ENCODE peak calls at places on chromosomes 12 and 14, in six cellular contexts. E is astrocyte of the spinal cord, O is left lung, J is fibroblast of pulmonary artery, H is GM06990, Y is glutamatergic neuron. F is an unnamed sample.

GRCh38 chr14:94469261-94469660 is 6.7 kb downstream of the SERPINA9 start:
- DNase-seq in E (no peak), O (no peak), J (no peak), H (no peak), Y (no peak), F (no peak)

GRCh38 chr12:28631831-28632230 is 441.6 kb downstream of the CCDC91 start:
- DNase-seq in E (no peak), O (no peak), J (no peak), H (no peak), Y (no peak), F (no peak)

GRCh38 chr12:12927211-12928079 is 24.5 kb downstream of the GPRC5D start:
- DNase-seq in E (peak; percentile 46), O (peak; percentile 76), J (peak; percentile 77), H (no peak), Y (no peak), F (peak; percentile 66)

GRCh38 chr12:28121433-28121832 is 68.8 kb upstream of the CCDC91 start:
- DNase-seq in E (no peak), O (no peak), J (no peak), H (no peak), Y (no peak), F (no peak)

GRCh38 chr14:69093551-69094421 is 59.1 kb downstream of the DCAF5 start:
- DNase-seq in E (peak; percentile 78), O (peak; percentile 36), J (peak; percentile 88), H (no peak), Y (no peak), F (peak; percentile 10)

GRCh38 chr14:96445844-96446710 is 54.1 kb downstream of the AK7 start:
- DNase-seq in E (no peak), O (no peak), J (no peak), H (no peak), Y (no peak), F (no peak)

GRCh38 chr12:11836964-11837286 is 187.5 kb downstream of the ETV6 start:
- DNase-seq in E (no peak), O (no peak), J (no peak), H (no peak), Y (no peak), F (no peak)

GRCh38 chr12:109715310-109716091 is 1.9 kb downstream of the FAM222A start:
- DNase-seq in E (no peak), O (no peak), J (no peak), H (no peak), Y (peak; percentile 70), F (no peak)

GRCh38 chr12:132685400-132685799 is 1.7 kb downstream of the POLE start:
- DNase-seq in E (no peak), O (no peak), J (no peak), H (no peak), Y (no peak), F (no peak)

GRCh38 chr14:39050389-39050788 is 52.6 kb downstream of the SEC23A start:
- DNase-seq in E (peak; percentile 68), O (no peak), J (peak; percentile 65), H (no peak), Y (no peak), F (no peak)

GRCh38 chr12:18591473-18591872 is 146.3 kb downstream of the PLCZ1 start:
- DNase-seq in E (no peak), O (no peak), J (no peak), H (no peak), Y (no peak), F (no peak)

GRCh38 chr12:18583655-18584054 is 154.2 kb downstream of the PLCZ1 start:
- DNase-seq in E (no peak), O (no peak), J (peak; percentile 7), H (no peak), Y (no peak), F (no peak)

GRCh38 chr12:18589316-18589715 is 148.5 kb downstream of the PLCZ1 start:
- DNase-seq in E (peak; percentile 4), O (no peak), J (peak; percentile 26), H (no peak), Y (no peak), F (no peak)
- TF ChIP-seq CTCF in E (peak; percentile 28), O (no peak), J (peak; percentile 37), H (no peak), Y (no peak), F (no peak)

GRCh38 chr12:124567035-124567672 is at the start of gene NCOR2:
- DNase-seq in E (no peak), O (no peak), J (no peak), H (peak; percentile 78), Y (peak; percentile 54), F (peak; percentile 39)

GRCh38 chr12:124567673-124568373 is 411 bp upstream of the NCOR2 start:
- DNase-seq in E (peak; percentile 98), O (peak; percentile 94), J (peak; percentile 98), H (peak; percentile 87), Y (peak; percentile 78), F (peak; percentile 60)

GRCh38 chr12:124565656-124566180 is 1.7 kb downstream of the NCOR2 start:
- DNase-seq in E (no peak), O (no peak), J (no peak), H (no peak), Y (no peak), F (no peak)

GRCh38 chr12:124565071-124565491 is 2.3 kb downstream of the NCOR2 start:
- DNase-seq in E (no peak), O (no peak), J (no peak), H (no peak), Y (peak; percentile 75), F (no peak)

DNA sequence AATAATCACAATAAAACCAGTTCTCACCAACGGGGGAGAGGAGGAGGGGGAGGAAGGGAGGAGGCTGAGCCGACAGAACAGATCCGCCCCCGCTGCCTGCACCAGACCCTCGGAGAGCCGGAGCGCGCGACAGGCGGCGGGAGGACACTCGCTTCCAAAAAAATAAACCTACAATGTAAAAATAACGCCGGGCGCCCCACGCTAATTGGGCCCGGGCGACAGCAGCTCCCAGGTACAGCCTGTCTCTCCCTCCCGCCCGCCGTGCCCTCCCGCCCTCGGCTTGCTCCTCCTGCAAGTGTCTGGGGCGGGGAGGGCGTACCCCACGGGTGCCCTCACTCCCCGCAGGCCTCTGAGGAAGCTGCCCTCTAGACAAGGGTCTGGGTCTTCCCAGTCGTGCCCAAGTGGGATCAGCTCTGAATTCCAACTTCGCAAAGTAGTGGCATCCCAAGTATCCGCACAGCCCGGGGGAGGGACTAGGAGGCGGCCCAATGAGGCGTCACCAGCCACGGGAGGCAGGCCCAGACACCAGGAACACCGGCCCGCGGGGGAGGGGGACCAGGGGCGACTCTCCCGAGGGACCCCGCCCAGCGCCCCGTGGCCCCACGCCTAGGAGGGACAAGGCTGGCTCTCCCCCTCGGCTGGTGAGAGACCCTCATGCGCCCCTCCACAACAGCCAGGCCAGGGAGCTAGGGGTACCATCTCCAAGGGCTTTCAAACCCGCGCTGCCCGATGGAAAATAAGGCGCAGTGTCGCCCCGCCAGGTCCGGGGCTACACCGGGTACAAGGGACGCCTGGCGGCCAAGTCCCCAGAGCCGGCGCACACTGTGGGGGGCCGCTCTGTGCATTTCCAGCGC is 1.0 kb downstream of the NCOR2 start:
- DNase-seq in E (peak; percentile 76), O (peak; percentile 91), J (peak; percentile 77), H (peak; percentile 73), Y (peak; percentile 79), F (peak; percentile 60)
- TF ChIP-seq CTCF in E (no peak), O (no peak), J (no peak), H (peak; percentile 24), Y (peak; percentile 36), F (no peak)

DNA sequence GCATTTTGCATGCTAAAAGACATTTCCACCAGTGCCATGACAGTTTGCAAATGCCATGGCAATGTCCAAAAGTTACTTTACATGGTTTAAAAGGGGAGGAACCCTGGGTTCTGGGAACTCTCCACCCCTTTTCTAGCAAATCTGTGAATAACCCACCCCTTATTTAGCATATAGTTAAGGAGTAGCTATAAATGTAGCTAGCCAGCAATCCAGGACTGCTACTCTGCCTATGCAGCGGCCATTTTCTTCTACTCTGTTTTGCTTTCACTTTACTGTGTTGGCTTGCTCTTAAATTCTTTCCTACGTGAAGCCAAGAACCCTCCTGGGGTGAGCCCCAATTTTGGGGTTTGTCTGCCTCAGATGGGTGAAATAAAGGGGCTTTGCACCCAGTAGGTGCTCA is 141.0 kb downstream of the PTPN11 start:
- DNase-seq in E (no peak), O (no peak), J (no peak), H (no peak), Y (no peak), F (no peak)
- TF ChIP-seq CTCF in E (no peak), O (no peak), J (no peak), H (no peak), Y (no peak), F (no peak)

GRCh38 chr14:75591987-75592575 is 13.7 kb downstream of the FLVCR2 start:
- DNase-seq in E (no peak), O (no peak), J (no peak), H (no peak), Y (no peak), F (no peak)

GRCh38 chr14:75595211-75595610 is 16.8 kb downstream of the FLVCR2 start:
- DNase-seq in E (no peak), O (no peak), J (no peak), H (no peak), Y (no peak), F (no peak)

GRCh38 chr14:75589896-75590295 is 11.5 kb downstream of the FLVCR2 start:
- DNase-seq in E (no peak), O (no peak), J (no peak), H (no peak), Y (no peak), F (no peak)

GRCh38 chr14:75587388-75587787 is 9.0 kb downstream of the FLVCR2 start:
- DNase-seq in E (no peak), O (no peak), J (no peak), H (no peak), Y (no peak), F (no peak)

DNA sequence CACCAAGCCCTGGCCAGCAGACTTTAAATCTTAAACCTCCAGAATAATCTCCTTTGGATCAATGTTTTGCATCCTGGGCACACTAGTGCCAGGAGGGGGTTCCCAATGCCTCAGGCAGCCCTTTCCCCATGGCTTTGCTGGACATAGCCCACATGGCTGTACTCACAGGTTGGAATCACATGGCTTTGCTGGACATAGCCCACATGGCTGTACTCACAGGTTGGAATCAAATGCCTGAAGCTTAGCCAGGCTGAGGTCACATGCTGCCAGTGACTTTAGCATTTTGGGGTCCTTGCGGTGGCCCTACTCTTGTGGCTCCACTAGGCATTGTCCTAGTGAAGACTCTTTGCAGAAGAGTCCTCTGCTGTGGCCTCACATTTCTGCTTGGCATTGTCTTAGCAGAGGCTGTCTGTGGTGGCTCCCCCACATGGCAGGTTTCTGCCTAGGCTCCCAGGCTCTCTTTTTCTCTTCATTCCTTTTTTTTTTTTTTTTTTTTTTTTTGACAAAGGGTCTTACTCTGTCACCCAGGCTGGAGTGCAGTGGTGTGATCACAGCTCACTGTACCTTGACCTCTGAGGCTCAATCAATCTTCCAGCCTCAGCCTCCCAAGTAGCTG is 13.0 kb downstream of the FLVCR2 start:
- DNase-seq in E (no peak), O (no peak), J (no peak), H (no peak), Y (no peak), F (no peak)
- TF ChIP-seq CTCF in E (no peak), O (no peak), J (no peak), H (no peak), Y (no peak), F (no peak)

GRCh38 chr12:15789215-15790171 is at the start of gene EPS8:
- DNase-seq in E (peak; percentile 94), O (peak; percentile 92), J (peak; percentile 94), H (peak; percentile 91), Y (peak; percentile 98), F (peak; percentile 96)
- TF ChIP-seq CTCF in E (no peak), O (no peak), J (no peak), H (no peak), Y (no peak), F (peak; percentile 5)

DNA sequence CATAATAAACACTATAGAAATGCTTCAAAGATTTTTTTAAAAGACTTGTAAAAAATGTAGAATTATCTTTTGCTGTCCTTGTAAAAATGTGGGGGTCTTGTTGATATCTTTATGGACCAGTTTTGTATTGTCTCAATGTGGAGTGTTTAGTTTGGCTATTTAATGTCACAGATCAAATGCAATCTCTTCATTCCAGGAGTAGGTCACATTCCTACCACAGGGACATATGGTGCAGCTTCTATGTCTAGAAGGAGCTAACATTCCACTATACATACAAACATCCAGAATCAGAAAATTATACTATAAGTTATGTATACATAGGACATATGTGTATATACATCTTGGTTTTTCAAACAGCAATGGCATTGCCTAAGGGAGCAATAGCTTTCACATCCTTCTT is 345.7 kb downstream of the BMP4 start:
- DNase-seq in E (no peak), O (no peak), J (no peak), H (no peak), Y (no peak), F (no peak)
- TF ChIP-seq CTCF in E (no peak), O (no peak), J (no peak), H (no peak), Y (no peak), F (peak; percentile 28)

F was measured in neural crest cell.